ENCODE peak calls at places on chromosomes 2 and 18, in five cellular contexts. G is NCI-H2081, A is NCI-H524, U is amniotic stem cell, I is iris pigment epithelial cell. B is an unnamed sample.

GRCh38 chr18:13393338-13393737 is 174.8 kb downstream of the LDLRAD4 start:
- DNase-seq in G (no peak), A (no peak), U (no peak), I (no peak), B (no peak)

GRCh38 chr2:40450066-40450841 is 1.6 kb downstream of the SLC8A1 start:
- DNase-seq in G (peak; percentile 48), A (peak; percentile 26), U (no peak), I (peak; percentile 26), B (peak; percentile 20)

GRCh38 chr2:235157746-235158482 is 206.1 kb downstream of the SH3BP4 start:
- DNase-seq in G (no peak), A (no peak), U (no peak), I (no peak), B (peak; percentile 15)

GRCh38 chr18:35497006-35497333 is 790 bp downstream of the INO80C start:
- DNase-seq in G (peak; percentile 61), A (no peak), U (no peak), I (peak; percentile 68), B (no peak)

GRCh38 chr2:12321017-12321641 is 395.6 kb upstream of the TRIB2 start:
- DNase-seq in G (no peak), A (no peak), U (peak; percentile 58), I (peak; percentile 93), B (no peak)

GRCh38 chr2:197804758-197805597 is 585 bp downstream of the PLCL1 start:
- DNase-seq in G (peak; percentile 27), A (no peak), U (no peak), I (no peak), B (peak; percentile 57)

GRCh38 chr2:68266655-68267054 is 14.3 kb upstream of the PPP3R1 start:
- DNase-seq in G (no peak), A (no peak), U (no peak), I (no peak), B (no peak)

GRCh38 chr2:10329880-10330699 is 27.4 kb downstream of the HPCAL1 start:
- DNase-seq in G (no peak), A (no peak), U (no peak), I (peak; percentile 59), B (peak; percentile 9)

GRCh38 chr2:62495777-62496176 is 10.2 kb downstream of the TMEM17 start:
- DNase-seq in G (no peak), A (no peak), U (no peak), I (no peak), B (no peak)